ENCODE peak calls at places on chromosomes 5 and 9, in four cellular contexts. One of them, this sample, is unnamed.

GRCh38 chr9:36560813-36561212 is 11.9 kb upstream of the MELK start:
- DNase-seq in cardiac muscle cell: peak; percentile 76
- DNase-seq in tibial artery: no peak
- DNase-seq in neural crest cell: no peak
- DNase-seq in this sample: no peak

GRCh38 chr5:139543423-139543991 is 17.6 kb upstream of the UBE2D2 start:
- DNase-seq in neural crest cell: peak; percentile 45
- DNase-seq in cardiac muscle cell: peak; percentile 59
- DNase-seq in tibial artery: peak; percentile 75
- DNase-seq in this sample: peak; percentile 46

GRCh38 chr9:126147186-126147585 is 179.4 kb upstream of the MVB12B start:
- DNase-seq in neural crest cell: no peak
- DNase-seq in cardiac muscle cell: no peak
- DNase-seq in tibial artery: no peak
- DNase-seq in this sample: peak; percentile 14

GRCh38 chr5:180456792-180457191 is 37.4 kb upstream of the CNOT6 start:
- DNase-seq in tibial artery: no peak
- DNase-seq in neural crest cell: no peak
- DNase-seq in cardiac muscle cell: no peak
- DNase-seq in this sample: no peak

GRCh38 chr9:123652416-123652815 is 277.5 kb downstream of the DENND1A start:
- DNase-seq in tibial artery: no peak
- DNase-seq in cardiac muscle cell: no peak
- DNase-seq in neural crest cell: no peak
- DNase-seq in this sample: no peak

GRCh38 chr9:6584881-6585597 is 60.5 kb downstream of the GLDC start:
- DNase-seq in cardiac muscle cell: peak; percentile 60
- DNase-seq in tibial artery: no peak
- DNase-seq in neural crest cell: no peak
- DNase-seq in this sample: no peak

GRCh38 chr9:17613723-17614122 is 34.9 kb downstream of the SH3GL2 start:
- DNase-seq in tibial artery: no peak
- DNase-seq in neural crest cell: no peak
- DNase-seq in cardiac muscle cell: peak; percentile 42
- DNase-seq in this sample: no peak

GRCh38 chr5:82072138-82072537 is 100.3 kb downstream of the ATG10 start:
- DNase-seq in tibial artery: no peak
- DNase-seq in cardiac muscle cell: no peak
- DNase-seq in neural crest cell: no peak
- DNase-seq in this sample: no peak

GRCh38 chr5:121087560-121087959 is 623.5 kb downstream of the PRR16 start:
- DNase-seq in neural crest cell: no peak
- DNase-seq in tibial artery: no peak
- DNase-seq in cardiac muscle cell: no peak
- DNase-seq in this sample: no peak

GRCh38 chr9:6417186-6417585 is 4.2 kb downstream of the UHRF2 start:
- DNase-seq in tibial artery: no peak
- DNase-seq in neural crest cell: no peak
- DNase-seq in cardiac muscle cell: no peak
- DNase-seq in this sample: no peak

GRCh38 chr9:91162311-91162710 is 199.4 kb downstream of the AUH start:
- DNase-seq in cardiac muscle cell: no peak
- DNase-seq in neural crest cell: no peak
- DNase-seq in tibial artery: peak; percentile 28
- DNase-seq in this sample: no peak

GRCh38 chr5:119876522-119876921 is 247.2 kb downstream of the FAM170A start:
- DNase-seq in tibial artery: no peak
- DNase-seq in neural crest cell: no peak
- DNase-seq in cardiac muscle cell: no peak
- DNase-seq in this sample: no peak

GRCh38 chr9:134909511-134910105 is 8.1 kb downstream of the FCN1 start:
- DNase-seq in cardiac muscle cell: no peak
- DNase-seq in neural crest cell: no peak
- DNase-seq in tibial artery: peak; percentile 38
- DNase-seq in this sample: no peak

GRCh38 chr5:154520861-154521453 is 42.9 kb upstream of the HAND1 start:
- DNase-seq in cardiac muscle cell: peak; percentile 19
- DNase-seq in tibial artery: no peak
- DNase-seq in neural crest cell: peak; percentile 37
- DNase-seq in this sample: peak; percentile 75

GRCh38 chr5:59586811-59587340 is 306.6 kb downstream of the PDE4D start:
- DNase-seq in cardiac muscle cell: no peak
- DNase-seq in tibial artery: no peak
- DNase-seq in neural crest cell: no peak
- DNase-seq in this sample: no peak

GRCh38 chr9:19994296-19994695 is 205.5 kb upstream of the SLC24A2 start:
- DNase-seq in neural crest cell: no peak
- DNase-seq in cardiac muscle cell: no peak
- DNase-seq in tibial artery: no peak
- DNase-seq in this sample: no peak

GRCh38 chr5:9498541-9499497 is 47.1 kb downstream of the SEMA5A start:
- DNase-seq in cardiac muscle cell: peak; percentile 32
- DNase-seq in tibial artery: no peak
- DNase-seq in neural crest cell: no peak
- DNase-seq in this sample: no peak

GRCh38 chr9:88998506-88998905 is 7.2 kb downstream of the S1PR3 start:
- DNase-seq in neural crest cell: no peak
- DNase-seq in tibial artery: no peak
- DNase-seq in cardiac muscle cell: no peak
- DNase-seq in this sample: no peak

GRCh38 chr5:168324864-168325615 is 33.6 kb downstream of the WWC1 start:
- DNase-seq in cardiac muscle cell: no peak
- DNase-seq in neural crest cell: no peak
- DNase-seq in tibial artery: peak; percentile 31
- DNase-seq in this sample: no peak

GRCh38 chr5:79697222-79698164 is 7.9 kb downstream of the CMYA5 start:
- DNase-seq in tibial artery: no peak
- DNase-seq in cardiac muscle cell: peak; percentile 92
- DNase-seq in neural crest cell: no peak
- DNase-seq in this sample: no peak

GRCh38 chr5:134025786-134026185 is 21.0 kb upstream of the VDAC1 start:
- DNase-seq in neural crest cell: no peak
- DNase-seq in tibial artery: no peak
- DNase-seq in cardiac muscle cell: no peak
- DNase-seq in this sample: no peak

GRCh38 chr9:68509689-68510088 is 31.0 kb downstream of the TMEM252 start:
- DNase-seq in tibial artery: no peak
- DNase-seq in cardiac muscle cell: no peak
- DNase-seq in neural crest cell: no peak
- DNase-seq in this sample: no peak

GRCh38 chr5:121870489-121870888 is 18.8 kb downstream of the FTMT start:
- DNase-seq in tibial artery: no peak
- DNase-seq in neural crest cell: no peak
- DNase-seq in cardiac muscle cell: peak; percentile 14
- DNase-seq in this sample: no peak

GRCh38 chr9:35229066-35229778 is 67.4 kb downstream of the UNC13B start:
- DNase-seq in neural crest cell: no peak
- DNase-seq in tibial artery: no peak
- DNase-seq in cardiac muscle cell: no peak
- DNase-seq in this sample: no peak

GRCh38 chr5:125153231-125153630 is 406.8 kb upstream of the ZNF608 start:
- DNase-seq in cardiac muscle cell: no peak
- DNase-seq in tibial artery: no peak
- DNase-seq in neural crest cell: no peak
- DNase-seq in this sample: no peak

GRCh38 chr5:63154480-63155309 is 576.1 kb downstream of the LRRC70 start:
- DNase-seq in neural crest cell: no peak
- DNase-seq in cardiac muscle cell: no peak
- DNase-seq in tibial artery: no peak
- DNase-seq in this sample: no peak

GRCh38 chr5:17196686-17197085 is 20.7 kb upstream of the BASP1 start:
- DNase-seq in neural crest cell: no peak
- DNase-seq in cardiac muscle cell: peak; percentile 23
- DNase-seq in tibial artery: no peak
- DNase-seq in this sample: no peak
- TF ChIP-seq CTCF in neural crest cell: no peak
- TF ChIP-seq CTCF in cardiac muscle cell: no peak
- TF ChIP-seq CTCF in tibial artery: no peak
- TF ChIP-seq CTCF in this sample: no peak

GRCh38 chr9:109451311-109452025 is 46.6 kb downstream of the PTPN3 start:
- DNase-seq in tibial artery: no peak
- DNase-seq in cardiac muscle cell: no peak
- DNase-seq in neural crest cell: no peak
- DNase-seq in this sample: no peak
- TF ChIP-seq CTCF in tibial artery: no peak
- TF ChIP-seq CTCF in cardiac muscle cell: no peak
- TF ChIP-seq CTCF in neural crest cell: no peak
- TF ChIP-seq CTCF in this sample: no peak

GRCh38 chr5:127875235-127876021 is 172.2 kb downstream of the CCDC192 start:
- DNase-seq in tibial artery: no peak
- DNase-seq in cardiac muscle cell: peak; percentile 84
- DNase-seq in neural crest cell: peak; percentile 37
- DNase-seq in this sample: peak; percentile 39

GRCh38 chr5:127876384-127876783 is 173.2 kb downstream of the CCDC192 start:
- DNase-seq in cardiac muscle cell: no peak
- DNase-seq in tibial artery: no peak
- DNase-seq in neural crest cell: no peak
- DNase-seq in this sample: no peak

GRCh38 chr5:127872494-127872893 is 169.3 kb downstream of the CCDC192 start:
- DNase-seq in cardiac muscle cell: peak; percentile 26
- DNase-seq in neural crest cell: no peak
- DNase-seq in tibial artery: no peak
- DNase-seq in this sample: no peak

DNA sequence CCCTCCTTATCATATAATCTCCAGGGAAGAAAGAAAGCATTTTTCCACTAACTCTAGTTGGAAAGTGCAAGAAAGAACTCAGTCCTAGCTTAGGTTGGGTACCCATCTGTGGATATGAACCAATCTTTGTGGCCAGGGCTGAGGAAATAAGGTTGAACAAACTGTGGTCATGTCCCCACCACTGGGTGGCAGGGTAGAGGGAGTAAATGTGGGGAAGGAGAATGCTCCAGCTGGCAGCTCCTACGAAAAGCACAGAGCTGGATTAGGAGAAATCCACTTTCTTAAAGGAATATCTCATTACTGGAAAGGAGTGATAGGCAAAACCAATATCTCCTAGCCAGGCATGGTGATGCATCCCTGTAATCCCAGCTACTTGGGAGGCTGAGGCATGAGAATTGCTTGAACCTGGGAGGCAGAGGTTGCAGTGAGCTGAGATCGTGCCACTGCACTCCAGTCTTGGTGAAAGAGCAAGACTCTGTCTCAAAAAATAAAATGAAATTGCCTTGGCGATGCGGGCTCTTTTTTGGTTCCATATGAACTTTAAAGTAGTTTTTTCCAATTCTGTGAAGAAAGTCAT is 175.1 kb downstream of the CCDC192 start:
- DNase-seq in tibial artery: no peak
- DNase-seq in cardiac muscle cell: peak; percentile 77
- DNase-seq in neural crest cell: peak; percentile 26
- DNase-seq in this sample: no peak
- TF ChIP-seq CTCF in tibial artery: no peak
- TF ChIP-seq CTCF in cardiac muscle cell: peak; percentile 69
- TF ChIP-seq CTCF in neural crest cell: peak; percentile 62
- TF ChIP-seq CTCF in this sample: no peak

GRCh38 chr5:140828402-140828737 is 610 bp downstream of the PCDHA6 start:
- DNase-seq in cardiac muscle cell: no peak
- DNase-seq in tibial artery: no peak
- DNase-seq in neural crest cell: no peak
- DNase-seq in this sample: no peak
- TF ChIP-seq CTCF in cardiac muscle cell: no peak
- TF ChIP-seq CTCF in tibial artery: no peak
- TF ChIP-seq CTCF in neural crest cell: peak; percentile 45
- TF ChIP-seq CTCF in this sample: peak; percentile 3

GRCh38 chr5:151288180-151288579 is 15.4 kb downstream of the SLC36A3 start:
- DNase-seq in tibial artery: no peak
- DNase-seq in neural crest cell: no peak
- DNase-seq in cardiac muscle cell: no peak
- DNase-seq in this sample: no peak
- TF ChIP-seq CTCF in tibial artery: no peak
- TF ChIP-seq CTCF in neural crest cell: no peak
- TF ChIP-seq CTCF in cardiac muscle cell: no peak
- TF ChIP-seq CTCF in this sample: no peak

GRCh38 chr9:21696411-21696865 is 106.0 kb upstream of the MTAP start:
- DNase-seq in cardiac muscle cell: peak; percentile 77
- DNase-seq in tibial artery: no peak
- DNase-seq in neural crest cell: no peak
- DNase-seq in this sample: no peak
- TF ChIP-seq CTCF in cardiac muscle cell: peak; percentile 27
- TF ChIP-seq CTCF in tibial artery: no peak
- TF ChIP-seq CTCF in neural crest cell: no peak
- TF ChIP-seq CTCF in this sample: no peak

DNA sequence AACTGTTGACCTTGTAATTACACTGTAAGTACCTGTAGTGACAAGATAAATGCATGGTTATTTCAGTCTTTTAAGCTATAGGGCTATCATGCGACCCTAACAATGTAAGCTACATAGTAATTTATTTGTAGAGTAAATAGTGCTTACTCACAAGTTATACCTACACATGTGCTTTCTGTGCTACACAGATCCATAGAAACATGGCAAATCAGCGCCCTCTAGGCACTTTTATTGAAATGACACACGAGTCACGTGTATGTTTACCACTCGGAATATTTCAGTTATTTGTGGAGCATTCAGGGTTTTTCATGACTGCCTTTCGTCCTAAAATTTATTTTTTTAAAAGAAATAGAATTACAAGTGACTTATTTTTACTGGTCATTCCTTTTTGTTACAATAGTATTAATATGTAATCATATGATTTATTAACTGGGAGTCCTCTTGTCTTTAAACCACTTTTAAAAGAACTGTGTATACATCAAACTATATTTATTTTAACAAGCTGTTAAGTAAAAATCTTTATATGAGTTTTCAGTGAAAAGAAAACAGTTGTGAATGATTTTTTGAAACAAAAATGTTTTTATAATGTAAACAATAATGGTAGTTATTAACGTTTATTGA is 1242.3 kb upstream of the WWC1 start:
- DNase-seq in tibial artery: no peak
- DNase-seq in neural crest cell: peak; percentile 35
- DNase-seq in cardiac muscle cell: peak; percentile 74
- DNase-seq in this sample: no peak
- TF ChIP-seq CTCF in tibial artery: no peak
- TF ChIP-seq CTCF in neural crest cell: peak; percentile 78
- TF ChIP-seq CTCF in cardiac muscle cell: peak; percentile 61
- TF ChIP-seq CTCF in this sample: peak; percentile 64

This sample was measured in mesothelial cell of epicardium.